ENCODE peak calls at places on chromosomes 11 and 22, in four cellular contexts. D is activated CD8-positive, alpha-beta memory T cell treated with anti-CD3 and anti-CD28 coated beads, Interleukin-2, amount 50 U/mL, for 4 hours; S is NCI-H345; R is nephron progenitor cell. T is an unnamed sample.

GRCh38 chr11:93526691-93527583 is 16.3 kb downstream of the SMCO4 start:
- DNase-seq in R (no peak), S (no peak), D (no peak), T (no peak)

GRCh38 chr11:126098204-126098769 is 35.6 kb upstream of the CDON start:
- DNase-seq in R (no peak), S (no peak), D (no peak), T (no peak)

GRCh38 chr11:120125005-120125404 is 12.9 kb downstream of the TRIM29 start:
- DNase-seq in S (no peak), D (no peak), R (no peak), T (no peak)

GRCh38 chr22:16967453-16968217 is 40.4 kb downstream of the GAB4 start:
- DNase-seq in D (no peak), S (no peak), R (no peak), T (no peak)

GRCh38 chr11:2664886-2665746 is 34.7 kb downstream of the KCNQ1OT1 start:
- DNase-seq in R (no peak), D (no peak), S (no peak), T (no peak)

GRCh38 chr11:61254403-61255025 is 13.5 kb downstream of the PGA5 start:
- DNase-seq in S (peak), D (peak), R (peak), T (peak)

GRCh38 chr11:45815747-45816146 is 10.8 kb downstream of the SLC35C1 start:
- DNase-seq in R (no peak), S (no peak), D (no peak), T (no peak)

GRCh38 chr11:123300874-123301695 is 106.0 kb upstream of the CLMP start:
- DNase-seq in S (no peak), R (no peak), D (no peak), T (no peak)

GRCh38 chr11:84899740-84900139 is 727.4 kb downstream of the DLG2 start:
- DNase-seq in S (no peak), R (no peak), D (no peak), T (no peak)

GRCh38 chr11:125036933-125037332 is 26.2 kb upstream of the SLC37A2 start:
- DNase-seq in S (no peak), R (no peak), D (no peak), T (no peak)

GRCh38 chr11:11931461-11932055 is 76.9 kb downstream of the DKK3 start:
- DNase-seq in R (no peak), S (peak), D (no peak), T (peak)

GRCh38 chr11:84243629-84244263 is 957.6 kb upstream of the CCDC90B start:
- DNase-seq in D (no peak), S (no peak), R (no peak), T (no peak)

GRCh38 chr11:7592706-7593105 is 78.9 kb downstream of the PPFIBP2 start:
- DNase-seq in S (no peak), R (no peak), D (no peak), T (no peak)

GRCh38 chr11:84212467-84213390 is 926.6 kb upstream of the CCDC90B start:
- DNase-seq in S (no peak), D (no peak), R (no peak), T (no peak)

GRCh38 chr11:75346912-75347647 is 4.4 kb downstream of the ARRB1 start:
- DNase-seq in R (no peak), D (no peak), S (no peak), T (no peak)

GRCh38 chr22:42831712-42832111 is 25.4 kb downstream of the ARFGAP3 start:
- DNase-seq in S (no peak), D (no peak), R (no peak), T (no peak)

GRCh38 chr11:13315517-13316432 is 38.2 kb downstream of the BMAL1 start:
- DNase-seq in S (no peak), R (no peak), D (no peak), T (no peak)

GRCh38 chr11:17782145-17782544 is 47.6 kb downstream of the KCNC1 start:
- DNase-seq in R (no peak), S (no peak), D (no peak), T (no peak)

GRCh38 chr22:30291334-30291892 is 2.1 kb upstream of the CASTOR1 start:
- DNase-seq in S (no peak), D (no peak), R (no peak), T (no peak)

GRCh38 chr11:60625262-60625661 is 74.2 kb upstream of the MS4A8 start:
- DNase-seq in S (no peak), D (no peak), R (peak), T (no peak)

GRCh38 chr11:34654491-34655334 is 33.8 kb downstream of the EHF start:
- DNase-seq in S (peak), R (no peak), D (no peak), T (no peak)

GRCh38 chr22:23832226-23833016 is 6.4 kb downstream of the DERL3 start:
- DNase-seq in D (no peak), R (no peak), S (no peak), T (no peak)

GRCh38 chr11:60914620-60915249 is 777 bp downstream of the TMEM109 start:
- DNase-seq in D (peak), S (no peak), R (no peak), T (peak)

GRCh38 chr22:42169055-42169469 is 38.5 kb upstream of the CYP2D6 start:
- DNase-seq in S (peak), R (peak), D (peak), T (peak)

GRCh38 chr11:35171226-35171625 is 32.3 kb downstream of the CD44 start:
- DNase-seq in S (no peak), D (no peak), R (no peak), T (no peak)

GRCh38 chr22:23233746-23234408 is 53.6 kb downstream of the BCR start:
- DNase-seq in S (no peak), D (no peak), R (no peak), T (no peak)

GRCh38 chr11:128653828-128654231 is 40.0 kb upstream of the FLI1 start:
- DNase-seq in R (peak), S (no peak), D (no peak), T (no peak)

GRCh38 chr11:69300124-69301032 is 6.4 kb downstream of the MYEOV start:
- DNase-seq in D (no peak), R (no peak), S (no peak), T (no peak)

GRCh38 chr11:66324626-66325025 is 7.8 kb upstream of the CD248 start:
- DNase-seq in S (no peak), R (no peak), D (no peak), T (no peak)

GRCh38 chr11:126102436-126102894 is 39.8 kb upstream of the CDON start:
- DNase-seq in D (no peak), S (no peak), R (no peak), T (no peak)